ENCODE peak calls at places on chromosome 9, in five cellular contexts. Q, J, G, H and E are unnamed samples.

GRCh38 chr9:101706261-101706798 is 32.1 kb downstream of the GRIN3A start:
- DNase-seq in J (no peak), H (no peak), Q (no peak), G (no peak), E (no peak)

GRCh38 chr9:13974891-13975290 is 339.1 kb downstream of the NFIB start:
- DNase-seq in G (no peak), J (no peak), H (no peak), Q (no peak), E (no peak)

GRCh38 chr9:83236029-83236696 is 173.2 kb upstream of the RASEF start:
- DNase-seq in Q (no peak), G (no peak), H (no peak), J (no peak), E (no peak)

GRCh38 chr9:127522727-127523126 is 71.4 kb downstream of the LRSAM1 start:
- DNase-seq in H (no peak), Q (no peak), J (peak), G (no peak), E (no peak)

GRCh38 chr9:7489018-7489417 is 310.6 kb downstream of the DMAC1 start:
- DNase-seq in Q (no peak), G (no peak), J (no peak), H (peak), E (no peak)

GRCh38 chr9:138123086-138123485 is 245.5 kb downstream of the CACNA1B start:
- DNase-seq in G (no peak), J (no peak), Q (no peak), H (no peak), E (no peak)

GRCh38 chr9:8825600-8826147 is 1026.1 kb upstream of the DMAC1 start:
- DNase-seq in Q (no peak), J (no peak), H (no peak), G (no peak), E (no peak)

GRCh38 chr9:86324308-86324707 is 29.9 kb downstream of the TUT7 start:
- DNase-seq in G (no peak), Q (peak), J (peak), H (no peak), E (no peak)

GRCh38 chr9:31137151-31137849 is 1247.1 kb upstream of the ACO1 start:
- DNase-seq in J (peak), H (no peak), G (no peak), Q (peak), E (no peak)

GRCh38 chr9:120655005-120655622 is 59.2 kb downstream of the MEGF9 start:
- DNase-seq in J (peak), H (no peak), Q (peak), G (no peak), E (no peak)

GRCh38 chr9:129414377-129415021 is 206.4 kb downstream of the C9orf50 start:
- DNase-seq in J (peak), Q (peak), G (peak), H (peak), E (peak)

GRCh38 chr9:214488-215448 is at the start of gene DOCK8:
- DNase-seq in Q (peak), J (peak), H (peak), G (peak), E (peak)

GRCh38 chr9:16032799-16033198 is 480.0 kb downstream of the CCDC171 start:
- DNase-seq in H (no peak), J (peak), Q (peak), G (no peak), E (no peak)

GRCh38 chr9:132997591-132997990 is 19.1 kb downstream of the GFI1B start:
- DNase-seq in Q (peak), J (peak), G (no peak), H (no peak), E (no peak)

GRCh38 chr9:36470891-36471290 is 70.8 kb upstream of the RNF38 start:
- DNase-seq in H (peak), G (peak), J (peak), Q (peak), E (peak)

GRCh38 chr9:122268041-122268814 is 3.5 kb downstream of the MRRF start:
- DNase-seq in G (no peak), J (no peak), H (no peak), Q (no peak), E (no peak)

GRCh38 chr9:83066771-83067170 is 3.8 kb upstream of the RASEF start:
- DNase-seq in G (no peak), J (peak), H (no peak), Q (peak), E (no peak)

GRCh38 chr9:97518909-97519307 is 17.4 kb downstream of the TMOD1 start:
- DNase-seq in J (peak), Q (no peak), H (no peak), G (no peak), E (no peak)

GRCh38 chr9:126373241-126373640 is 46.6 kb downstream of the MVB12B start:
- DNase-seq in Q (peak), J (peak), G (no peak), H (no peak), E (no peak)

DNA sequence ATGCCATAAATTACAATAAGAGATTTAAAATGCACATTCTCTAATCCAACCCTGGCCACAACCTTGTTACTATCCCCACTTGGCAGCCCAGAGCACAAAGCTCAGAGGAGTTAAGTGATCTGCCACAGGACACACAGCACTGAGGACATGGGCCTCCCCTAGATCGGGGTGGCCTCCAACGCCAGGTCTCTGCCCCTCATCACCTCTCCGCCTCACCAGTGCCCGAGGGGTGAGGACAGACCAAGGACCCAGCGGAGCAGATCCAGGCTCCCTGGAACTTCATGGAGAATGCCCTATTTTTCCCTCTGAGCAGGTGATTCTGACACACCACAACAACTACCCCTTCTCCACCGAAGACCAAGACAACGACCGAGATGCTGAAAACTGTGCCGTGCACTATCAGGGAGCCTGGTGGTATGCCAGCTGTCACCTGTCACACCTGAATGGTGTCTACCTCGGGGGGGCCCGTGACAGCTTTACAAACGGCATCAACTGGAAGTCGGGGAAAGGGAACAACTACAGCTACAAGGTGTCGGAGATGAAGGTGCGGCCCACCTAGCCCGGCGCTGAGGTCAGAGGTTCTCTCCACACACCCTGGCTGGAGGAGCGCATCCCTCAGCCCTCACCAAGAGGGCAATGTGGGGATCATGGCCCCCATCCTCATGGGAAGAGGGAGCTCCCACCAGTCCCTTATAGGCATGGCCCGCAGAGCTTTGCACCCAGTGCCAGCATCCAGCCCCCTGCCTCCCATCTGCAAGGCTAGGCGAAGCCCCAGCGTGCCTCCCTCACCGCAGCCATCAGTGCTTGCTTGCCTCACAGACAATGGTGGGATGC is 12.5 kb upstream of the FCN2 start:
- DNase-seq in G (no peak), H (no peak), Q (no peak), J (no peak), E (no peak)
- H3K4me3 ChIP-seq in G (no peak), H (no peak), Q (no peak), J (no peak), E (no peak)

DNA sequence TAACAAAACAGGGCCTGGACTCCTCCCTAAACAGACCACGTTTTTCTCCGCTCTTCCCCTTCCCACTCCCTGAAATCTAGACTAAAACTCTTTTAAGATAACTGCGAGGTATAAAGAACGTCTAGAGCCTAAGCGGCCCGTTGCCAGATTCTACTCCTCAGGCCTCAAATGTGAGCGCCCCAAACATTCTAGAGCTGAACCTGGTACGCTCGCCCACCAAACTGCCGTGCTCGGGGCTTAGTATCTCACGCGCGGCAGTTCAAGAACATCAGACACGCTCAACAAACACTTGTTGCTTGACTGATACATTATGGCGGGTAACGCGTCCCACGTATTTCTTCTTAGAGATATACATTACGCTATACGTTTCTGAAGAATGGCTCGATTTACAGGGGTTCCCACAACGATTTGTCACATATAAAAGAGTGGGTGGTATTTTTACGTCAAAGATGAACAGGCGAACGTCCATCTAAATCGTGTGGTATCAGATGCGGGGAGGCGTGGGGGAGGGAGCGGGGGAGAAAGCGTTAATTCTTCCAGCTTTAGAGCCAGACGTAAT is 557 bp upstream of the SMIM27 start:
- DNase-seq in H (no peak), J (peak), Q (peak), G (peak), E (peak)
- H3K4me3 ChIP-seq in H (peak), J (peak), Q (peak), G (peak), E (peak)

DNA sequence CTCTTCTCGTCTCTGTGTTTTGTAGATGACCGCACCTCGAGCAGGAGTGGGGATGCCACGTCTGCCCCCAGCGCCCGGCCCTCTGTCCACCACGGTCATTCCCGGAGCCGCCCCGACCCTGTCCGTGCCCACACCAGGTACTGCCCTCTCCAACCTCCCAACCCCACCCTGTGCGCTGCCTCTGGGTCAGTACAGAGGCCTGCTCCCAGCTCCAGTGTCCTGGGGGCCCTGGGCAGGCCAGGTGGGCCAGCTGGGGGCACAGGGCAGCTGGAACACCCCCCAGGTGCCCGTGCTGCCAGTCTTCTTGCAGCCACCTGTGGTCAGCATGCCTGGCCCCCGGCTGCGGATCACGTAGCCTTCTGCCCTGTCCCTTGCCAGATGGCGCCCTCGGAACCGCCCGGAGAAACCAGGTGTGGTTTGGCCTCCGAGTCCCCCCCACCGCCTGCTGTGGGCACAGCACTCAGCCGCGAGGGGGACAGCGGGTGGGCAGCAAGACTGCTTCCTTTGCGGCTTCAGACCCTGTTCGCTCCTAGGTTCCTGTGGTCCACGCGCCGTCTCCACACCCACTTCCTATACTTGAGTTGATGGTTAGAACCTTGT is 133.7 kb downstream of the WNK2 start:
- DNase-seq in H (no peak), Q (no peak), J (no peak), G (no peak), E (no peak)
- H3K4me3 ChIP-seq in H (no peak), Q (no peak), J (no peak), G (no peak), E (no peak)

GRCh38 chr9:96218821-96219614 is 83.0 kb downstream of the HSD17B3 start:
- DNase-seq in J (no peak), G (no peak), Q (no peak), H (no peak), E (no peak)
- H3K4me3 ChIP-seq in J (no peak), G (no peak), Q (peak), H (peak), E (no peak)

GRCh38 chr9:113593682-113594281 is 130.3 kb downstream of the RGS3 start:
- DNase-seq in H (peak), Q (peak), J (peak), G (no peak), E (no peak)
- H3K4me3 ChIP-seq in H (peak), Q (peak), J (peak), G (no peak), E (no peak)

DNA sequence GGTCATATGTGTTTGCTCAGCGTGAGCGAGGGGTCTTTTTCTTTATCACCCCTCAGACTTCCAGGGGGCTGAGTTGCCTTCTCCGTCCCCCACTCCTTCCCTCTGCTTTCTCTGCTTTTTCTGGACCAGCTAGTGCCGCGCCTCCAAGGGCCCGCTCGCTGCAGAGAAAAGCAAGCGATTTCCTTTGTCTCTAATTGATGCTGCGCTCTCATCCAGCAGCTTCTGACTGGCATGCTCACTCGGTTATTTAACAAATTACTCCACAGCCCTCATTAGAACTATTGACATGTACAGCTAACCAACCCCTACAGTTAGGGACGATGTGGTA is 288.0 kb downstream of the ELAVL2 start:
- DNase-seq in H (no peak), Q (no peak), J (no peak), G (no peak), E (no peak)
- H3K4me3 ChIP-seq in H (peak), Q (no peak), J (no peak), G (no peak), E (no peak)

GRCh38 chr9:136353088-136353487 is 10.5 kb downstream of the DNLZ start:
- DNase-seq in Q (no peak), G (no peak), J (no peak), H (no peak), E (no peak)

GRCh38 chr9:136354592-136355085 is 8.9 kb downstream of the DNLZ start:
- DNase-seq in H (peak), G (no peak), Q (peak), J (peak), E (no peak)

GRCh38 chr9:136355616-136356557 is 7.7 kb downstream of the DNLZ start:
- DNase-seq in Q (no peak), G (no peak), H (no peak), J (no peak), E (no peak)

GRCh38 chr9:136352682-136353081 is 10.9 kb downstream of the DNLZ start:
- DNase-seq in H (no peak), Q (no peak), J (no peak), G (no peak), E (no peak)

GRCh38 chr9:136353757-136354488 is 9.6 kb downstream of the DNLZ start:
- DNase-seq in J (no peak), H (no peak), G (no peak), Q (no peak), E (no peak)
- H3K4me3 ChIP-seq in J (no peak), H (peak), G (no peak), Q (no peak), E (no peak)